ENCODE peak calls at places on chromosomes 5 and 9, in six cellular contexts. One of them, this sample, is unnamed.

GRCh38 chr5:96483878-96484277 is 50.8 kb upstream of the PCSK1 start:
- DNase-seq in H1: no peak
- DNase-seq in HCT116: peak; percentile 12
- DNase-seq in GM12878: no peak
- DNase-seq in SK-N-SH: no peak
- DNase-seq in K562: peak; percentile 6
- DNase-seq in this sample: peak; percentile 5

GRCh38 chr5:82512025-82512424 is 233.9 kb upstream of the RPS23 start:
- DNase-seq in H1: no peak
- DNase-seq in HCT116: no peak
- DNase-seq in GM12878: peak; percentile 8
- DNase-seq in SK-N-SH: no peak
- DNase-seq in K562: no peak
- DNase-seq in this sample: no peak

GRCh38 chr9:83296123-83296522 is 233.2 kb upstream of the RASEF start:
- DNase-seq in H1: no peak
- DNase-seq in HCT116: no peak
- DNase-seq in GM12878: no peak
- DNase-seq in SK-N-SH: no peak
- DNase-seq in K562: no peak
- DNase-seq in this sample: no peak

GRCh38 chr9:108885643-108886348 is 23.7 kb downstream of the ACTL7A start:
- DNase-seq in H1: no peak
- DNase-seq in HCT116: peak; percentile 2
- DNase-seq in GM12878: peak; percentile 81
- DNase-seq in SK-N-SH: no peak
- DNase-seq in K562: peak; percentile 48
- DNase-seq in this sample: peak; percentile 23

GRCh38 chr9:135526730-135527571 is 5.7 kb downstream of the LCN1 start:
- DNase-seq in H1: peak; percentile 56
- DNase-seq in HCT116: no peak
- DNase-seq in GM12878: no peak
- DNase-seq in SK-N-SH: no peak
- DNase-seq in K562: peak; percentile 73
- DNase-seq in this sample: no peak

GRCh38 chr5:159098285-159099048 is 1.2 kb downstream of the EBF1 start:
- DNase-seq in H1: no peak
- DNase-seq in HCT116: no peak
- DNase-seq in GM12878: no peak
- DNase-seq in SK-N-SH: no peak
- DNase-seq in K562: no peak
- DNase-seq in this sample: no peak

GRCh38 chr5:168976311-168976893 is 324.5 kb downstream of the SLIT3 start:
- DNase-seq in H1: no peak
- DNase-seq in HCT116: no peak
- DNase-seq in GM12878: no peak
- DNase-seq in SK-N-SH: peak; percentile 61
- DNase-seq in K562: no peak
- DNase-seq in this sample: no peak

GRCh38 chr5:125409101-125409495 is 662.7 kb upstream of the ZNF608 start:
- DNase-seq in H1: no peak
- DNase-seq in HCT116: no peak
- DNase-seq in GM12878: no peak
- DNase-seq in SK-N-SH: no peak
- DNase-seq in K562: no peak
- DNase-seq in this sample: no peak

GRCh38 chr5:87411586-87412416 is 929 bp downstream of the CCNH start:
- DNase-seq in H1: no peak
- DNase-seq in HCT116: peak; percentile 6
- DNase-seq in GM12878: no peak
- DNase-seq in SK-N-SH: peak; percentile 10
- DNase-seq in K562: peak; percentile 16
- DNase-seq in this sample: no peak

GRCh38 chr5:81842795-81843377 is 92.0 kb upstream of the SSBP2 start:
- DNase-seq in H1: no peak
- DNase-seq in HCT116: no peak
- DNase-seq in GM12878: no peak
- DNase-seq in SK-N-SH: no peak
- DNase-seq in K562: no peak
- DNase-seq in this sample: no peak

GRCh38 chr9:111056554-111056953 is 18.3 kb upstream of the LPAR1 start:
- DNase-seq in H1: no peak
- DNase-seq in HCT116: no peak
- DNase-seq in GM12878: no peak
- DNase-seq in SK-N-SH: peak; percentile 27
- DNase-seq in K562: no peak
- DNase-seq in this sample: no peak

GRCh38 chr9:78985084-78985738 is 586.6 kb upstream of the TLE4 start:
- DNase-seq in H1: no peak
- DNase-seq in HCT116: no peak
- DNase-seq in GM12878: no peak
- DNase-seq in SK-N-SH: no peak
- DNase-seq in K562: no peak
- DNase-seq in this sample: no peak

GRCh38 chr5:143629871-143630658 is 181.9 kb upstream of the HMHB1 start:
- DNase-seq in H1: no peak
- DNase-seq in HCT116: no peak
- DNase-seq in GM12878: no peak
- DNase-seq in SK-N-SH: no peak
- DNase-seq in K562: no peak
- DNase-seq in this sample: no peak

GRCh38 chr9:114418053-114418452 is 30.3 kb upstream of the AKNA start:
- DNase-seq in H1: no peak
- DNase-seq in HCT116: no peak
- DNase-seq in GM12878: no peak
- DNase-seq in SK-N-SH: no peak
- DNase-seq in K562: no peak
- DNase-seq in this sample: no peak

GRCh38 chr5:69341520-69342161 is 9.0 kb upstream of the CCDC125 start:
- DNase-seq in H1: no peak
- DNase-seq in HCT116: no peak
- DNase-seq in GM12878: no peak
- DNase-seq in SK-N-SH: no peak
- DNase-seq in K562: no peak
- DNase-seq in this sample: no peak

GRCh38 chr9:70262384-70262783 is 3.6 kb downstream of the SMC5 start:
- DNase-seq in H1: no peak
- DNase-seq in HCT116: no peak
- DNase-seq in GM12878: no peak
- DNase-seq in SK-N-SH: no peak
- DNase-seq in K562: no peak
- DNase-seq in this sample: no peak

GRCh38 chr9:96065482-96066251 is 190.2 kb downstream of the ERCC6L2 start:
- DNase-seq in H1: no peak
- DNase-seq in HCT116: no peak
- DNase-seq in GM12878: no peak
- DNase-seq in SK-N-SH: no peak
- DNase-seq in K562: no peak
- DNase-seq in this sample: no peak

GRCh38 chr5:134503937-134504437 is 21.5 kb upstream of the JADE2 start:
- DNase-seq in H1: no peak
- DNase-seq in HCT116: no peak
- DNase-seq in GM12878: no peak
- DNase-seq in SK-N-SH: no peak
- DNase-seq in K562: no peak
- DNase-seq in this sample: no peak

GRCh38 chr5:106363578-106363977 is 1307.2 kb downstream of the EFNA5 start:
- DNase-seq in H1: no peak
- DNase-seq in HCT116: no peak
- DNase-seq in GM12878: no peak
- DNase-seq in SK-N-SH: no peak
- DNase-seq in K562: no peak
- DNase-seq in this sample: no peak

GRCh38 chr5:106368021-106368420 is 1302.7 kb downstream of the EFNA5 start:
- DNase-seq in H1: no peak
- DNase-seq in HCT116: no peak
- DNase-seq in GM12878: no peak
- DNase-seq in SK-N-SH: no peak
- DNase-seq in K562: no peak
- DNase-seq in this sample: no peak

GRCh38 chr5:106361905-106362304 is 1308.8 kb downstream of the EFNA5 start:
- DNase-seq in H1: no peak
- DNase-seq in HCT116: no peak
- DNase-seq in GM12878: no peak
- DNase-seq in SK-N-SH: no peak
- DNase-seq in K562: no peak
- DNase-seq in this sample: no peak

DNA sequence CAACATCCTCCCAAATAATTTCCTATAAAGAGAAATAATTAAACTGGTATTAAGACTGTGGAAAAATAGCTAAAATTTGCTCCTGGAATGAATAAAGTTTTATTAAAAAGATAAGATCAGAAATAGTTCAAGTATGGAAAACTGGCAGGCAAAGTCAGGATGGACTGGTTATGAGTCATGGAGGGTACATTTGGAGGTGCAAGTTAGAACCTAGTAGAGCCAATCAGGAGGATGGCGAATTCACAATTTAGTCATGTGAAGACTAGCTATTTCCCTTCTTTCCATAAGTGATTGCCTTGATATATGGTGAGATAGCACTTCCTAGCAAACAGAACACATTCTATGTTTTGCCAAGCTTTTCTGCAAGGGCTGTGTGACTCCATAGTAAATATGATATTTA is 1303.5 kb downstream of the EFNA5 start:
- DNase-seq in H1: no peak
- DNase-seq in HCT116: no peak
- DNase-seq in GM12878: no peak
- DNase-seq in SK-N-SH: no peak
- DNase-seq in K562: no peak
- DNase-seq in this sample: no peak
- TF ChIP-seq YY1 in H1: no peak
- TF ChIP-seq YY1 in HCT116: no peak
- TF ChIP-seq YY1 in GM12878: no peak
- TF ChIP-seq YY1 in SK-N-SH: no peak
- TF ChIP-seq YY1 in K562: no peak
- TF ChIP-seq YY1 in this sample: no peak

GRCh38 chr5:150670961-150671337 is 9.9 kb downstream of the MYOZ3 start:
- DNase-seq in H1: no peak
- DNase-seq in HCT116: no peak
- DNase-seq in GM12878: no peak
- DNase-seq in SK-N-SH: no peak
- DNase-seq in K562: no peak
- DNase-seq in this sample: no peak

GRCh38 chr5:150671509-150672236 is 10.6 kb downstream of the MYOZ3 start:
- DNase-seq in H1: peak; percentile 79
- DNase-seq in HCT116: no peak
- DNase-seq in GM12878: no peak
- DNase-seq in SK-N-SH: peak; percentile 79
- DNase-seq in K562: no peak
- DNase-seq in this sample: no peak

GRCh38 chr5:150672884-150673275 is 11.8 kb downstream of the MYOZ3 start:
- DNase-seq in H1: no peak
- DNase-seq in HCT116: no peak
- DNase-seq in GM12878: no peak
- DNase-seq in SK-N-SH: no peak
- DNase-seq in K562: no peak
- DNase-seq in this sample: no peak

GRCh38 chr5:150670275-150670960 is 9.4 kb downstream of the MYOZ3 start:
- DNase-seq in H1: no peak
- DNase-seq in HCT116: no peak
- DNase-seq in GM12878: no peak
- DNase-seq in SK-N-SH: no peak
- DNase-seq in K562: no peak
- DNase-seq in this sample: no peak

DNA sequence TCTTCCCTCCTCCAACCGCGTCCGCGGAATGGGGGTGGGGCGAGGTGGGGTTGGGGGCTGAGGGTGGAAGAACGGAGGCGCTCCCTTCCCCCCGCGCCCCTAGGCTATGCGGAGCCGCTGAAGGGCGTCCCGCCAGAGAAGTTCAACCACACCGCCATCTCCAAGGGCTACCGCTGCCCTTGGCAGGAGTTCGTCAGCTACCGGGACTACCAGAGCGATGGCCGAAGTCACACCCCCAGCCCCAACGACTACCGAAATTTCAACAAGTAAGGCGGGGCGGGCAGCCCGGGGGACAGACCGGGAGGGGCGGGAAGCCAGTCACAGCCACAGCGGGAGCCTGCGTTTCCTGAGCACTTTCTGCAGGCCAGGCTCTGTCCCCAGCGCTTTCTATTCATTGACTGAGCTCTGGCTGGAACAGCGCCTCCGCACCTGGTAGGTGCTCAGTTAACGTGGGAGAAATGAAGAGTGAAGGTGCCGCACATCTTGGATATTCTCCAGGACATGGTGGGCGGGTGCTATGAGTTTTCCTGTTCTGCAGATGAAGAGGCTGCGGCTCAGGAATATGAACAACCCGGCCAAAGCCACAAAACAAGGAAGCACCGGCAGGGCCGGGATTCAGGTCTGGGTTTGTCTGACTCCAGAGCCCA is 11.3 kb downstream of the MYOZ3 start:
- DNase-seq in H1: peak; percentile 84
- DNase-seq in HCT116: no peak
- DNase-seq in GM12878: no peak
- DNase-seq in SK-N-SH: peak; percentile 83
- DNase-seq in K562: no peak
- DNase-seq in this sample: no peak
- TF ChIP-seq YY1 in H1: peak; percentile 47
- TF ChIP-seq YY1 in HCT116: no peak
- TF ChIP-seq YY1 in GM12878: no peak
- TF ChIP-seq YY1 in SK-N-SH: no peak
- TF ChIP-seq YY1 in K562: no peak
- TF ChIP-seq YY1 in this sample: no peak

DNA sequence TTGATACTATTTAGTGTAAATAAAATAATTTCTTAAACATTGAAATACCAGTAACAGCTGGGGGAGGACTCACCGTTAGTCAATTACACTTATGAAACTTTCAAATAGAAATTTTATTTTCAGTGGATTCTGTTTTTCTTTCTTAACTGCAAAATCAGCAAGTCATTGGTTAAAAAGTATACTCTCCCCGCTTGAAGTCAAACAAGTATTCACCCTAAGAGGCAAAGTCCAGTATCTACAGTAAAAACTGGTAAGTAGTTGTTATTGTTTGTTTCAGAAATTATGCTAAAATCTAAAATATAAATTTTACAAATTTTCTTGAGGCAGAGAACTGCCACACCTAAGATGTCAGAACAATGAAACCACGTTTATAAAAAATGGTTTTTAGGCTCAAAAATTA is 22.4 kb downstream of the NREP start:
- DNase-seq in H1: no peak
- DNase-seq in HCT116: no peak
- DNase-seq in GM12878: no peak
- DNase-seq in SK-N-SH: no peak
- DNase-seq in K562: no peak
- DNase-seq in this sample: no peak
- TF ChIP-seq YY1 in H1: no peak
- TF ChIP-seq YY1 in HCT116: no peak
- TF ChIP-seq YY1 in GM12878: no peak
- TF ChIP-seq YY1 in SK-N-SH: no peak
- TF ChIP-seq YY1 in K562: no peak
- TF ChIP-seq YY1 in this sample: no peak

DNA sequence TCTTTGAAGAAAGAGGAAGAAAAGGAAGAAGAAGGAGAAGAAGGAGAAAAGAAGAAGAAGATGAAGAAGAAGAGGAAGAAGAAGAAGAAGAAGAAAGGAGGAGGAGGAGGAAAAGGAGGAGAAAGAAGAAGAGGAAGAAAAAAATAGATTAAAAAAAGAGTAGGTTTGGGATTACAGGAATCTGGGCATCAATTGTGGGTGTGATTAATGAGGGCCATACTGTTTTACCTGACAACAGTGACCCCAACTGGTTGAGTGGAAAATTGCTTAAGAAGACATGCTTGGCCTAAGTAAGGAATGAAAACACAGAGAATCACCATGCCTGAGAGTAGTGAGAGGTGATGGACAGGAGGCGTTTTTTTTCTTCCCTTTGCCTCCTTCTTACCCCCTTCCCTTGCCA is 114.6 kb downstream of the FAM170A start:
- DNase-seq in H1: no peak
- DNase-seq in HCT116: peak; percentile 59
- DNase-seq in GM12878: peak; percentile 48
- DNase-seq in SK-N-SH: peak; percentile 25
- DNase-seq in K562: peak; percentile 36
- DNase-seq in this sample: peak; percentile 52
- TF ChIP-seq YY1 in H1: no peak
- TF ChIP-seq YY1 in HCT116: no peak
- TF ChIP-seq YY1 in GM12878: peak; percentile 32
- TF ChIP-seq YY1 in SK-N-SH: no peak
- TF ChIP-seq YY1 in K562: no peak
- TF ChIP-seq YY1 in this sample: no peak